ENCODE peak calls at places on chromosome 17, in ten cellular contexts. One of them, this sample, is unnamed.

GRCh38 chr17:72477529-72477928 is 356.7 kb downstream of the SOX9 start:
- DNase-seq in posterior cingulate gyrus: no peak
- DNase-seq in OCI-M1: no peak
- DNase-seq in cardiac fibroblast: no peak
- DNase-seq in HS-27A: no peak
- DNase-seq in CD4-positive, alpha-beta T cell: no peak
- DNase-seq in left cardiac atrium: no peak
- DNase-seq in non-pigmented ciliary epithelial cell: no peak
- DNase-seq in GM03348: no peak
- DNase-seq in RWPE2: no peak
- DNase-seq in this sample: no peak

GRCh38 chr17:64097196-64097936 is 32.6 kb downstream of the ERN1 start:
- DNase-seq in HS-27A: no peak
- DNase-seq in cardiac fibroblast: peak; percentile 62
- DNase-seq in RWPE2: no peak
- DNase-seq in GM03348: peak; percentile 36
- DNase-seq in posterior cingulate gyrus: no peak
- DNase-seq in CD4-positive, alpha-beta T cell: no peak
- DNase-seq in OCI-M1: no peak
- DNase-seq in left cardiac atrium: no peak
- DNase-seq in non-pigmented ciliary epithelial cell: no peak
- DNase-seq in this sample: no peak

GRCh38 chr17:43126911-43127290 is 1.7 kb upstream of the BRCA1 start:
- DNase-seq in non-pigmented ciliary epithelial cell: no peak
- DNase-seq in cardiac fibroblast: no peak
- DNase-seq in CD4-positive, alpha-beta T cell: no peak
- DNase-seq in GM03348: no peak
- DNase-seq in HS-27A: no peak
- DNase-seq in left cardiac atrium: no peak
- DNase-seq in RWPE2: no peak
- DNase-seq in OCI-M1: no peak
- DNase-seq in posterior cingulate gyrus: no peak
- DNase-seq in this sample: no peak

GRCh38 chr17:61205931-61206330 is 193.7 kb upstream of the TBX2 start:
- DNase-seq in cardiac fibroblast: no peak
- DNase-seq in non-pigmented ciliary epithelial cell: no peak
- DNase-seq in HS-27A: no peak
- DNase-seq in RWPE2: no peak
- DNase-seq in left cardiac atrium: no peak
- DNase-seq in posterior cingulate gyrus: no peak
- DNase-seq in CD4-positive, alpha-beta T cell: no peak
- DNase-seq in OCI-M1: no peak
- DNase-seq in GM03348: no peak
- DNase-seq in this sample: no peak

GRCh38 chr17:48505788-48506187 is 25.0 kb downstream of the HOXB1 start:
- DNase-seq in RWPE2: no peak
- DNase-seq in posterior cingulate gyrus: no peak
- DNase-seq in GM03348: peak; percentile 78
- DNase-seq in OCI-M1: peak; percentile 72
- DNase-seq in cardiac fibroblast: peak; percentile 96
- DNase-seq in HS-27A: no peak
- DNase-seq in CD4-positive, alpha-beta T cell: no peak
- DNase-seq in non-pigmented ciliary epithelial cell: no peak
- DNase-seq in left cardiac atrium: no peak
- DNase-seq in this sample: no peak

GRCh38 chr17:41324180-41325075 is 8.9 kb upstream of the KRTAP17-1 start:
- DNase-seq in posterior cingulate gyrus: no peak
- DNase-seq in left cardiac atrium: no peak
- DNase-seq in HS-27A: no peak
- DNase-seq in CD4-positive, alpha-beta T cell: no peak
- DNase-seq in non-pigmented ciliary epithelial cell: no peak
- DNase-seq in OCI-M1: no peak
- DNase-seq in RWPE2: no peak
- DNase-seq in cardiac fibroblast: peak; percentile 2
- DNase-seq in GM03348: no peak
- DNase-seq in this sample: no peak

GRCh38 chr17:44400226-44400847 is 10.9 kb upstream of the ITGA2B start:
- DNase-seq in left cardiac atrium: no peak
- DNase-seq in cardiac fibroblast: peak; percentile 54
- DNase-seq in HS-27A: no peak
- DNase-seq in GM03348: peak; percentile 55
- DNase-seq in CD4-positive, alpha-beta T cell: no peak
- DNase-seq in posterior cingulate gyrus: no peak
- DNase-seq in non-pigmented ciliary epithelial cell: no peak
- DNase-seq in RWPE2: no peak
- DNase-seq in OCI-M1: peak; percentile 42
- DNase-seq in this sample: no peak

GRCh38 chr17:62792122-62792800 is 15.9 kb downstream of the MARCHF10 start:
- DNase-seq in OCI-M1: no peak
- DNase-seq in GM03348: peak; percentile 44
- DNase-seq in HS-27A: peak; percentile 78
- DNase-seq in posterior cingulate gyrus: no peak
- DNase-seq in non-pigmented ciliary epithelial cell: peak; percentile 95
- DNase-seq in left cardiac atrium: no peak
- DNase-seq in RWPE2: no peak
- DNase-seq in cardiac fibroblast: peak; percentile 98
- DNase-seq in CD4-positive, alpha-beta T cell: no peak
- DNase-seq in this sample: no peak

GRCh38 chr17:22304667-22305303 is 612.5 kb downstream of the KCNJ18 start:
- DNase-seq in CD4-positive, alpha-beta T cell: no peak
- DNase-seq in RWPE2: no peak
- DNase-seq in non-pigmented ciliary epithelial cell: no peak
- DNase-seq in cardiac fibroblast: no peak
- DNase-seq in posterior cingulate gyrus: no peak
- DNase-seq in left cardiac atrium: no peak
- DNase-seq in HS-27A: no peak
- DNase-seq in GM03348: no peak
- DNase-seq in OCI-M1: no peak
- DNase-seq in this sample: no peak

GRCh38 chr17:9284884-9285283 is 263.6 kb downstream of the NTN1 start:
- DNase-seq in OCI-M1: no peak
- DNase-seq in posterior cingulate gyrus: no peak
- DNase-seq in GM03348: peak; percentile 50
- DNase-seq in cardiac fibroblast: no peak
- DNase-seq in non-pigmented ciliary epithelial cell: no peak
- DNase-seq in RWPE2: no peak
- DNase-seq in left cardiac atrium: peak; percentile 56
- DNase-seq in HS-27A: no peak
- DNase-seq in CD4-positive, alpha-beta T cell: no peak
- DNase-seq in this sample: no peak

GRCh38 chr17:81164464-81165245 is 652 bp upstream of the PVALEF start:
- DNase-seq in CD4-positive, alpha-beta T cell: no peak
- DNase-seq in cardiac fibroblast: no peak
- DNase-seq in left cardiac atrium: no peak
- DNase-seq in non-pigmented ciliary epithelial cell: no peak
- DNase-seq in GM03348: no peak
- DNase-seq in OCI-M1: no peak
- DNase-seq in posterior cingulate gyrus: peak; percentile 74
- DNase-seq in RWPE2: no peak
- DNase-seq in HS-27A: no peak
- DNase-seq in this sample: peak; percentile 59

GRCh38 chr17:76408037-76408849 is 23.8 kb downstream of the SPHK1 start:
- DNase-seq in non-pigmented ciliary epithelial cell: no peak
- DNase-seq in cardiac fibroblast: peak; percentile 56
- DNase-seq in OCI-M1: peak; percentile 81
- DNase-seq in RWPE2: peak; percentile 56
- DNase-seq in left cardiac atrium: peak; percentile 64
- DNase-seq in GM03348: peak; percentile 70
- DNase-seq in CD4-positive, alpha-beta T cell: peak; percentile 75
- DNase-seq in HS-27A: no peak
- DNase-seq in posterior cingulate gyrus: no peak
- DNase-seq in this sample: no peak

GRCh38 chr17:15981208-15981607 is 18.3 kb downstream of the ZSWIM7 start:
- DNase-seq in posterior cingulate gyrus: no peak
- DNase-seq in CD4-positive, alpha-beta T cell: no peak
- DNase-seq in left cardiac atrium: no peak
- DNase-seq in RWPE2: no peak
- DNase-seq in OCI-M1: peak; percentile 26
- DNase-seq in non-pigmented ciliary epithelial cell: no peak
- DNase-seq in HS-27A: no peak
- DNase-seq in cardiac fibroblast: no peak
- DNase-seq in GM03348: no peak
- DNase-seq in this sample: no peak

GRCh38 chr17:69388791-69389442 is 25.6 kb upstream of the MAP2K6 start:
- DNase-seq in HS-27A: no peak
- DNase-seq in GM03348: no peak
- DNase-seq in posterior cingulate gyrus: no peak
- DNase-seq in cardiac fibroblast: no peak
- DNase-seq in OCI-M1: no peak
- DNase-seq in left cardiac atrium: no peak
- DNase-seq in RWPE2: no peak
- DNase-seq in CD4-positive, alpha-beta T cell: no peak
- DNase-seq in non-pigmented ciliary epithelial cell: no peak
- DNase-seq in this sample: no peak

GRCh38 chr17:954431-955164 is 25.0 kb downstream of the NXN start:
- DNase-seq in OCI-M1: no peak
- DNase-seq in posterior cingulate gyrus: no peak
- DNase-seq in HS-27A: no peak
- DNase-seq in CD4-positive, alpha-beta T cell: no peak
- DNase-seq in non-pigmented ciliary epithelial cell: no peak
- DNase-seq in left cardiac atrium: no peak
- DNase-seq in GM03348: no peak
- DNase-seq in RWPE2: no peak
- DNase-seq in cardiac fibroblast: peak; percentile 27
- DNase-seq in this sample: no peak

GRCh38 chr17:67258836-67259468 is 14.0 kb upstream of the HELZ start:
- DNase-seq in GM03348: no peak
- DNase-seq in posterior cingulate gyrus: no peak
- DNase-seq in CD4-positive, alpha-beta T cell: no peak
- DNase-seq in HS-27A: no peak
- DNase-seq in RWPE2: no peak
- DNase-seq in OCI-M1: no peak
- DNase-seq in left cardiac atrium: no peak
- DNase-seq in non-pigmented ciliary epithelial cell: no peak
- DNase-seq in cardiac fibroblast: no peak
- DNase-seq in this sample: no peak

GRCh38 chr17:40535924-40536717 is 29.2 kb downstream of the CCR7 start:
- DNase-seq in HS-27A: no peak
- DNase-seq in left cardiac atrium: peak; percentile 81
- DNase-seq in OCI-M1: peak; percentile 48
- DNase-seq in GM03348: no peak
- DNase-seq in cardiac fibroblast: no peak
- DNase-seq in posterior cingulate gyrus: no peak
- DNase-seq in CD4-positive, alpha-beta T cell: no peak
- DNase-seq in non-pigmented ciliary epithelial cell: no peak
- DNase-seq in RWPE2: no peak
- DNase-seq in this sample: no peak

This sample was measured in midbrain.